ENCODE peak calls at places on chromosomes 2 and 18, in four cellular contexts. H is NCI-H1930, R is A172, P is HEK293T. E is an unnamed sample.

GRCh38 chr2:74567862-74568261 is 13.3 kb downstream of the DOK1 start:
- DNase-seq in H (no peak), R (peak), P (no peak), E (no peak)

GRCh38 chr18:44859751-44860458 is 179.2 kb downstream of the SETBP1 start:
- DNase-seq in H (no peak), R (no peak), P (no peak), E (no peak)

GRCh38 chr2:101152195-101153076 is 1.3 kb upstream of the TBC1D8 start:
- DNase-seq in H (peak), R (peak), P (no peak), E (peak)

GRCh38 chr18:11927497-11927896 is 19.4 kb upstream of the MPPE1 start:
- DNase-seq in H (no peak), R (no peak), P (no peak), E (no peak)

GRCh38 chr2:48695991-48696390 is 59.5 kb downstream of the LHCGR start:
- DNase-seq in H (no peak), R (no peak), P (no peak), E (no peak)

GRCh38 chr2:223991611-223992010 is 34.3 kb downstream of the MRPL44 start:
- DNase-seq in H (no peak), R (no peak), P (no peak), E (no peak)

GRCh38 chr18:5992381-5992780 is 97.1 kb upstream of the TMEM200C start:
- DNase-seq in H (no peak), R (no peak), P (no peak), E (no peak)

GRCh38 chr2:159030674-159031380 is 62.4 kb downstream of the TANC1 start:
- DNase-seq in H (no peak), R (peak), P (peak), E (peak)

GRCh38 chr18:75592527-75592926 is 165.0 kb upstream of the SMIM21 start:
- DNase-seq in H (no peak), R (no peak), P (no peak), E (no peak)

GRCh38 chr2:176414641-176415040 is 145.4 kb downstream of the MTX2 start:
- DNase-seq in H (no peak), R (no peak), P (no peak), E (no peak)